ENCODE peak calls at places on chromosome 10, in five cellular contexts. D, X, Y, J and E are unnamed samples.
A peak's percentile ranks its signal among the peaks of the same experiment; 100 is the strongest.

GRCh38 chr10:86345296-86346168 is 21.1 kb downstream of the GRID1 start:
- DNase-seq in D (no peak), X (no peak), Y (no peak), J (no peak), E (no peak)

GRCh38 chr10:55398463-55398862 is 597.4 kb upstream of the PCDH15 start:
- DNase-seq in D (no peak), X (no peak), Y (no peak), J (no peak), E (no peak)

GRCh38 chr10:89062861-89063260 is 72.3 kb downstream of the FAS start:
- DNase-seq in D (no peak), X (no peak), Y (peak; percentile 54), J (peak; percentile 26), E (peak; percentile 73)

GRCh38 chr10:55631071-55631654 is 729.9 kb downstream of the ZWINT start:
- DNase-seq in D (no peak), X (no peak), Y (no peak), J (peak; percentile 73), E (peak; percentile 83)

GRCh38 chr10:89591796-89592271 is 53.2 kb downstream of the PANK1 start:
- DNase-seq in D (peak; percentile 32), X (no peak), Y (peak; percentile 24), J (no peak), E (peak; percentile 6)

GRCh38 chr10:86291616-86292340 is 74.8 kb downstream of the GRID1 start:
- DNase-seq in D (no peak), X (no peak), Y (no peak), J (peak; percentile 17), E (no peak)

GRCh38 chr10:21533577-21534475 is at the start of gene MLLT10:
- DNase-seq in D (peak; percentile 94), X (peak; percentile 97), Y (peak; percentile 94), J (peak; percentile 93), E (peak; percentile 96)

GRCh38 chr10:78925800-78926319 is 142.9 kb upstream of the ZMIZ1 start:
- DNase-seq in D (peak; percentile 98), X (no peak), Y (no peak), J (no peak), E (no peak)

GRCh38 chr10:5943536-5943935 is 33.8 kb downstream of the IL15RA start:
- DNase-seq in D (peak; percentile 59), X (no peak), Y (peak; percentile 72), J (no peak), E (peak; percentile 46)
- TF ChIP-seq POLR2A in D (no peak), X (no peak), Y (no peak), J (no peak), E (no peak)

DNA sequence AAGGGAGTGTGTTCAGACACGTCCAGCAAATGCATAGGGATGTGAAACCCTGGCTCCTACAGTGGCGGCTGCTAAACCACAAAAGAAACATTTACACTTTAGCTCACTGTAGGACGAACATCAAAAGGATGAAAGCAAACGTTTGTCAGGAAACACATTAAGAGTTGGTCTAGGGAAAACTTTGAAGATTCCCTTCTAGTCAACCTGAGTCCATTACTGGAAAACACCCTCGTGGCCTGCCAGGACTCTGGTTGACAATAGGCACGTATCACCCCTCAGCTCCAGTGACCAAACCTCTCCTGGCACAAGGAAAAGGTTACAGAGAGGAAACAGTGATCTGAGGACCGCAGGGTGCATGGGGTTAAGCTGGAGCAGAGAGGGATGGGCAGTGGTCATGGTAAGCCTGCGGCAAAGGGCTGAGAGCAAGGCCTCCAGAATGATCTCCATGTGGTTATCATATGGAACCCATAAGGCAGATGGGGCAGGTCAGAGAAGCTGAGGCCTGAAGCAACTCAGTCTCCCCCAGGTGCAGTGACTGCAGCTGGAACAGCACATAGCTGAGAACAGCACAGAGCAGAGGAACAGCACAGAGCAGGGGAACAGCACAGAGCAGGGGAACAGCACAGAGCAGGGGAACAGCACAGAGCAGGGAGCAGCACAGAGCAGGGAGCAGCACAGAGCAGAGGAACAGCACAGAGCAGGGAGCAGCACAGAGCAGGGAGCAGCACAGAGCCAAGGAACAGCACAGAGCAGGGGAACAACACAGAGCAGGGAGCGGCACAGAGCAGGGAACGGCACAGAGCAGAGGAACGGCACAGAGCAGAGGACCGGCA is 49.9 kb downstream of the CHST15 start:
- DNase-seq in D (no peak), X (no peak), Y (no peak), J (no peak), E (no peak)
- TF ChIP-seq CTCF in D (no peak), X (no peak), Y (no peak), J (no peak), E (no peak)

GRCh38 chr10:103983367-103983911 is 16.5 kb downstream of the SLK start:
- DNase-seq in D (no peak), X (no peak), Y (no peak), J (no peak), E (no peak)

GRCh38 chr10:103982639-103983038 is 15.7 kb downstream of the SLK start:
- DNase-seq in D (no peak), X (no peak), Y (peak; percentile 32), J (no peak), E (no peak)

GRCh38 chr10:103980246-103980906 is 13.4 kb downstream of the SLK start:
- DNase-seq in D (peak; percentile 66), X (no peak), Y (no peak), J (no peak), E (no peak)

GRCh38 chr10:103977204-103977603 is 10.3 kb downstream of the SLK start:
- DNase-seq in D (no peak), X (no peak), Y (no peak), J (no peak), E (no peak)

DNA sequence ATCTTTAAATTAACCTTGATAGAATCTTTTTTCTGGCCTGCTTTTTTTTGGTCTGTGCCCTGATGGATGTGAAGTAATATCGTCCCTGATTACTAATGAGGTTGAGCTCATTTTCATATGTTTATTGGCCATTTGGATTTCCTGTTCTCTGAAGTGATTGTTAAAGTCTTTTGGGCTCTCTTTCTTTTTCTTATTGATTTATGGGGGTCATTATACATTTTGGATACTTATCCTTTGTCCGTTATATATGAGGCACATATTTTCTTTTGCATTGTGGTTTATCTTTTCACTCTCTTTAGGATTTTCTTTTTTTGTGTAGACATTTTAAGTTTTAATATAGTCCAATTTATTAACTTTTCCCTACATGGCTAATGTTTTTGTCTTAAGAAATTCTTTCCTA is 12.6 kb downstream of the SLK start:
- DNase-seq in D (no peak), X (no peak), Y (no peak), J (no peak), E (no peak)
- H3K4me1 ChIP-seq in D (peaks cover 2% of the 10 kb centered on the region), X (peaks cover 22% of the 10 kb centered on the region), Y (peaks cover 4% of the 10 kb centered on the region), J (peaks cover 58% of the 10 kb centered on the region), E (peaks cover 5% of the 10 kb centered on the region)

GRCh38 chr10:92290076-92290836 is 622 bp downstream of the CPEB3 start:
- DNase-seq in D (peak; percentile 49), X (peak; percentile 92), Y (peak; percentile 60), J (peak; percentile 61), E (peak; percentile 59)

GRCh38 chr10:92291610-92291859 is 568 bp downstream of the MARCHF5 start:
- DNase-seq in D (no peak), X (no peak), Y (no peak), J (no peak), E (peak; percentile 43)

GRCh38 chr10:92291921-92292860 is 1.2 kb downstream of the MARCHF5 start:
- DNase-seq in D (peak; percentile 57), X (peak; percentile 93), Y (peak; percentile 62), J (peak; percentile 45), E (peak; percentile 59)

GRCh38 chr10:92290837-92291609 is at the start of the genes CPEB3 and MARCHF5:
- DNase-seq in D (peak; percentile 94), X (peak; percentile 98), Y (peak; percentile 96), J (peak; percentile 98), E (peak; percentile 98)
- TF ChIP-seq POLR2A in D (peak; percentile 70), X (peak; percentile 56), Y (peak; percentile 90), J (no peak), E (peak; percentile 97)